ENCODE peak calls at places on chromosomes 6 and 20, in ten cellular contexts. W, A, Y, S, D, M, F, K, R and B are unnamed samples. For H3K9me3 and H3K4me1, the result is how much of the 10 kb centered on the place peaks cover.

GRCh38 chr6:38552136-38552535 is 87.6 kb downstream of the BTBD9 start:
- DNase-seq in M (no peak), R (no peak), D (no peak), W (no peak), A (no peak), S (no peak), Y (no peak), F (no peak), K (no peak), B (no peak)

GRCh38 chr6:39451831-39452230 is 129.3 kb upstream of the KCNK16 start:
- DNase-seq in M (peak), W (no peak), R (no peak), Y (no peak), S (peak), K (no peak), F (no peak), A (peak), D (no peak), B (peak)

GRCh38 chr20:36606171-36607116 is 865 bp downstream of the RAB5IF start:
- DNase-seq in A (peak), M (no peak), R (no peak), K (no peak), F (no peak), D (no peak), S (no peak), W (no peak), Y (peak), B (no peak)

GRCh38 chr20:36856196-36856595 is 19.7 kb upstream of the TLDC2 start:
- DNase-seq in A (peak), K (no peak), S (no peak), Y (no peak), R (no peak), F (no peak), W (no peak), M (no peak), D (no peak), B (no peak)

GRCh38 chr20:19110866-19111460 is 101.5 kb upstream of the SLC24A3 start:
- DNase-seq in K (no peak), S (no peak), W (no peak), Y (no peak), F (no peak), R (no peak), M (no peak), D (no peak), A (no peak), B (no peak)

GRCh38 chr6:21905531-21905930 is 312.0 kb downstream of the SOX4 start:
- DNase-seq in R (no peak), S (no peak), F (no peak), W (no peak), D (no peak), A (no peak), K (no peak), M (no peak), Y (no peak), B (no peak)

GRCh38 chr6:26554669-26555504 is 16.7 kb downstream of the HMGN4 start:
- DNase-seq in M (no peak), D (peak), W (peak), F (peak), R (peak), A (peak), K (peak), S (no peak), Y (peak), B (no peak)

GRCh38 chr20:8127553-8128255 is 4.4 kb upstream of the PLCB1 start:
- DNase-seq in D (no peak), S (no peak), R (no peak), F (no peak), A (no peak), M (no peak), Y (no peak), K (no peak), W (no peak), B (no peak)

GRCh38 chr6:147304016-147304415 is 99.8 kb downstream of the STXBP5 start:
- DNase-seq in W (no peak), K (no peak), A (no peak), R (no peak), F (no peak), S (no peak), D (no peak), M (no peak), Y (no peak), B (no peak)

GRCh38 chr20:61502433-61502832 is 250.4 kb downstream of the CDH4 start:
- DNase-seq in R (no peak), Y (no peak), M (no peak), F (no peak), W (no peak), K (no peak), A (peak), S (no peak), D (no peak), B (no peak)

GRCh38 chr6:169038691-169039090 is 215.0 kb downstream of the THBS2 start:
- DNase-seq in K (no peak), A (no peak), S (no peak), Y (no peak), W (no peak), F (no peak), M (no peak), R (no peak), D (no peak), B (no peak)

GRCh38 chr6:133814797-133815196 is 74.1 kb upstream of the TCF21 start:
- DNase-seq in K (no peak), W (peak), M (peak), F (no peak), R (no peak), A (peak), Y (no peak), S (no peak), D (no peak), B (no peak)

GRCh38 chr6:167119680-167120556 is 3.0 kb upstream of the CCR6 start:
- DNase-seq in R (peak), M (no peak), D (peak), F (no peak), S (no peak), Y (no peak), K (no peak), W (no peak), A (no peak), B (no peak)

GRCh38 chr20:64100566-64100888 is 6.8 kb downstream of the NPBWR2 start:
- DNase-seq in S (no peak), Y (no peak), R (no peak), W (no peak), A (no peak), D (no peak), K (no peak), F (peak), M (no peak), B (no peak)

GRCh38 chr20:11754451-11754850 is 163.2 kb upstream of the BTBD3 start:
- DNase-seq in R (no peak), S (no peak), K (no peak), W (no peak), D (no peak), M (no peak), A (no peak), F (no peak), Y (no peak), B (no peak)

GRCh38 chr6:134619789-134620188 is 301.9 kb upstream of the SGK1 start:
- DNase-seq in K (no peak), A (peak), S (no peak), R (no peak), M (no peak), W (no peak), F (no peak), Y (peak), D (no peak), B (no peak)

GRCh38 chr6:141724731-141725130 is 408.0 kb upstream of the GJE1 start:
- DNase-seq in K (no peak), D (no peak), R (no peak), W (no peak), F (no peak), Y (no peak), S (no peak), M (no peak), A (no peak), B (no peak)

GRCh38 chr6:7821426-7821825 is 89.2 kb downstream of the TXNDC5 start:
- DNase-seq in A (peak), S (no peak), Y (no peak), R (no peak), F (no peak), K (no peak), W (no peak), M (no peak), D (no peak), B (no peak)

GRCh38 chr6:41706876-41707564 is 28.4 kb downstream of the TFEB start:
- DNase-seq in M (no peak), F (peak), W (peak), K (no peak), Y (peak), S (no peak), R (no peak), D (no peak), A (peak), B (no peak)

GRCh38 chr6:54071941-54072340 is 39.3 kb upstream of the MLIP start:
- DNase-seq in K (no peak), M (no peak), R (no peak), A (no peak), Y (no peak), D (no peak), S (no peak), W (no peak), F (no peak), B (no peak)

GRCh38 chr6:22028403-22028802 is 268.4 kb downstream of the PRL start:
- DNase-seq in K (no peak), M (no peak), R (no peak), Y (no peak), F (no peak), D (no peak), W (no peak), S (no peak), A (no peak), B (no peak)

GRCh38 chr6:98041921-98042320 is 758.9 kb upstream of the MMS22L start:
- DNase-seq in M (no peak), D (no peak), A (no peak), Y (no peak), R (no peak), K (no peak), F (peak), W (no peak), S (no peak), B (no peak)

GRCh38 chr6:145903356-145904102 is 60.6 kb downstream of the SHPRH start:
- DNase-seq in W (no peak), D (no peak), F (no peak), A (peak), M (no peak), Y (no peak), S (no peak), K (no peak), R (no peak), B (no peak)

GRCh38 chr6:19301980-19302379 is 535.2 kb upstream of the ID4 start:
- DNase-seq in D (no peak), W (no peak), A (peak), R (no peak), M (no peak), F (no peak), K (no peak), S (no peak), Y (no peak), B (no peak)

GRCh38 chr6:136921521-136921935 is 573 bp upstream of the SLC35D3 start:
- DNase-seq in A (peak), W (no peak), Y (no peak), F (peak), R (no peak), K (no peak), M (no peak), D (no peak), S (no peak), B (no peak)

GRCh38 chr6:34352305-34352937 is 40.0 kb downstream of the NUDT3 start:
- DNase-seq in Y (no peak), D (no peak), F (no peak), A (peak), M (no peak), R (no peak), S (no peak), K (no peak), W (no peak), B (no peak)

GRCh38 chr6:135251416-135251815 is 70.3 kb downstream of the MYB start:
- DNase-seq in R (no peak), D (no peak), K (no peak), W (no peak), Y (no peak), S (no peak), M (no peak), A (no peak), F (no peak), B (no peak)

GRCh38 chr6:14212020-14212419 is 94.4 kb downstream of the CD83 start:
- DNase-seq in Y (no peak), W (no peak), R (no peak), F (no peak), M (no peak), A (no peak), S (peak), D (no peak), K (peak), B (peak)

GRCh38 chr6:52544325-52545022 is 32.4 kb downstream of the TRAM2 start:
- DNase-seq in M (no peak), K (no peak), R (no peak), D (no peak), F (no peak), A (peak), Y (no peak), W (no peak), S (no peak), B (no peak)

GRCh38 chr20:61301995-61302525 is 50.0 kb downstream of the CDH4 start:
- DNase-seq in Y (no peak), W (no peak), R (no peak), M (no peak), D (no peak), A (no peak), F (no peak), S (no peak), K (no peak), B (no peak)

GRCh38 chr20:41609476-41609875 is 8.7 kb downstream of the CHD6 start:
- DNase-seq in F (no peak), R (no peak), K (no peak), M (no peak), W (no peak), A (no peak), D (no peak), S (no peak), Y (no peak), B (no peak)

GRCh38 chr20:41608606-41609005 is 9.6 kb downstream of the CHD6 start:
- DNase-seq in A (no peak), Y (no peak), S (no peak), M (no peak), K (no peak), D (no peak), W (no peak), R (no peak), F (no peak), B (no peak)

GRCh38 chr20:41604002-41604401 is 14.2 kb downstream of the CHD6 start:
- DNase-seq in R (no peak), M (no peak), W (no peak), Y (no peak), D (no peak), F (no peak), K (no peak), A (no peak), S (no peak), B (no peak)

GRCh38 chr20:41613321-41613720 is 4.9 kb downstream of the CHD6 start:
- DNase-seq in S (no peak), D (no peak), Y (no peak), R (no peak), F (no peak), W (no peak), A (no peak), K (no peak), M (no peak), B (no peak)

DNA sequence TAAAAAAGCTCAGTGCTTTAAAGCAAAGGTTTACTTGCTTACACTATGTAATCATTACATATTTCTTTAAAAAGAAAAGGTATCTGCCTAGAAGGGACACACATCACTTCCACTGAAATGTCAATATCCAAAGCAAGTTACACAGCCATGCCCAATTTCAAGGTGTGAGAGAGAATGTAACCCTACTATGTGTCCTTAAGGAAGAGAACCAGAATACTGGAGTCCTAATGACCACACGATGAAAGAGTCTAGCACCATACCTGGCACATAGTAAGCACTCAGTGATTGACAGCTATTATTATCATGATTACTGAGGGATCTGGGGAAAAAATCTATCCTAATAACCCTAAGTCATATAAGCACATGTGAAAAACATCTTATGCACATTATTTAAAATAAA is 10.4 kb downstream of the CHD6 start:
- DNase-seq in S (no peak), K (no peak), M (no peak), W (no peak), A (no peak), D (no peak), F (no peak), R (no peak), Y (no peak), B (no peak)
- H3K9me3 ChIP-seq in S (under half), K (under half), M (under half), W (under half), A (under half), D (under half), F (under half), R (under half), Y (under half), B (under half)

DNA sequence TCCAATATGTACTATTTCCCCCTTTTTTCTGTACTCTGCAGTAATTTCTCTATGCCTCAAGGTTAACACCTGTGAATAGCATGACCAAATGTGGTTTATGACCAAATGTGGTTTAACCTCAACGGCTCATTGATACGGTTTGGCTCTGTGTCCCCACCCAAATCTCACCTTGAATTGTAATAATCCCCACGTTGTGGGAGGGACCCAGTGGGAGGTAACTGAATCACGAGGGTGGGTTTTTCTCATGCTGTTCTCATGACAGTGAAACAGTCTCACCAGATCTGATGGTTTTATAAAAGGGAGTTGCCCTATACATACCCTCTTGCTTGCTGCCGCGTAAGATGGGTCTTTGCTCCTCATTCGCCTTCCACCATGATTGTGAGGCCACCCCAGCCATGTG is 18.7 kb downstream of the DEK start:
- DNase-seq in K (no peak), D (no peak), A (no peak), W (no peak), S (no peak), R (no peak), Y (no peak), M (no peak), F (no peak), B (no peak)
- H3K4me1 ChIP-seq in K (under half), D (under half), A (under half), W (under half), S (under half), R (under half), Y (under half), M (under half), F (under half), B (under half)

DNA sequence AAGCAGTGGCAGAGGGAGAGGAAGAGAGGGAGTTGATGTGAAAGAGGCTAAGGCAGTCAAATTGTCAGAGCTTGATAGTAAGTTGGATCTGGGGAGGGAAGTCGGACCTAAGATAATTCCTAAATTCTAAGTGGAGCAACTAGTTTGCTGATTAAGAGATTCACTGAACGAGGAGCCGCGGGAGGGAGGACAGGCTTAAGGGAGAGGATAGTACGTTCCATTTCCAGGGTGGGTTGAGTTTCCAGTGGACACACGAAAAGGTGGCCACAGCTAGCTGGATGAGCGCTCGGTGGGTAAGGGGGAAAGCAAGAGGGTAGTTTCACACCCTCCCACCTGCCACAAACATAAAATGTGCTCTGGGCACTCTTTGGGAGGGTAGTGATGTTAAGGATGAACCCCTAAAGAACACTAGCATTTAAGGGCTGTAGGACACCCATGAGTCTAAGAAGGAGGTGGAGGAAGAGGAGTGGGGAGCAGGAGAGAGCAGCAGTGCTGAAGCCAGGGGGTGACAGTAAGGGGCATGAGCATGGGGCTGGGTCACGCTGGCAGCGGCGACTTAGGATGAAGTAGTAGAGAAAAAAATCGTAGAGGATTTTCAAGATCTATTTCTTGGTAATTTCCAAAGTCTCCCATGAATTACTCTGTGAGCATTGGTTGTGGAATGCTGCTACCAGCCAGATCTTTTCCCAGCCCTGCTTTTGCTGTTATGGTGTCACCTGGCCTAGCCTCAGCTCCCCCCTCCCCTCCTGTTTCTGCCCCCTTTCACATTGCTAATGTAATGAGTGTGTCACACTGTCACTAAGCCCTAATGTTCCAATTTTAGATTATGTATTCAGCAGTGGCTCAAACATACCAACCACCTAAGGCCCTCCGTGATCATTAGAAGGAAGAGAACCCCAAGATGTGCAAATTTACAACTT is 21.4 kb downstream of the ACTR5 start:
- DNase-seq in F (no peak), K (no peak), R (no peak), S (no peak), W (no peak), M (no peak), D (no peak), A (no peak), Y (no peak), B (no peak)
- H3K4me3 ChIP-seq in F (no peak), K (no peak), R (no peak), S (no peak), W (no peak), M (no peak), D (no peak), A (no peak), Y (no peak), B (no peak)

GRCh38 chr6:35622283-35622682 is 66.4 kb downstream of the FKBP5 start:
- DNase-seq in D (no peak), R (no peak), S (no peak), Y (no peak), A (no peak), M (no peak), K (no peak), F (no peak), W (no peak), B (no peak)
- H3K9me3 ChIP-seq in D (under half), R (under half), S (under half), Y (under half), A (under half), M (under half), K (under half), F (under half), W (under half), B (under half)